ENCODE peak calls at places on chromosomes 3 and 15, in four cellular contexts. One of them, this sample, is unnamed.

GRCh38 chr15:71708052-71708432 is 102.3 kb upstream of the NR2E3 start:
- DNase-seq in astrocyte: no peak
- DNase-seq in cardiac fibroblast: no peak
- DNase-seq in fibroblast of pulmonary artery: no peak
- DNase-seq in this sample: no peak

GRCh38 chr15:92650256-92650655 is 5.3 kb downstream of the FAM174B start:
- DNase-seq in astrocyte: peak; percentile 59
- DNase-seq in cardiac fibroblast: peak; percentile 52
- DNase-seq in fibroblast of pulmonary artery: peak; percentile 29
- DNase-seq in this sample: peak; percentile 9

GRCh38 chr3:189590223-189590622 is 41.0 kb upstream of the TP63 start:
- DNase-seq in astrocyte: no peak
- DNase-seq in cardiac fibroblast: no peak
- DNase-seq in fibroblast of pulmonary artery: no peak
- DNase-seq in this sample: no peak

GRCh38 chr3:11591401-11592266 is 52.1 kb downstream of the VGLL4 start:
- DNase-seq in astrocyte: peak; percentile 93
- DNase-seq in cardiac fibroblast: peak; percentile 93
- DNase-seq in fibroblast of pulmonary artery: peak; percentile 94
- DNase-seq in this sample: peak; percentile 81

GRCh38 chr15:85388506-85388905 is 8.1 kb downstream of the AKAP13 start:
- DNase-seq in astrocyte: no peak
- DNase-seq in cardiac fibroblast: no peak
- DNase-seq in fibroblast of pulmonary artery: no peak
- DNase-seq in this sample: peak; percentile 67

GRCh38 chr15:35936284-35936683 is 390.3 kb upstream of the DPH6 start:
- DNase-seq in astrocyte: no peak
- DNase-seq in cardiac fibroblast: no peak
- DNase-seq in fibroblast of pulmonary artery: no peak
- DNase-seq in this sample: no peak

GRCh38 chr3:179694731-179695130 is 41.9 kb downstream of the USP13 start:
- DNase-seq in astrocyte: no peak
- DNase-seq in cardiac fibroblast: no peak
- DNase-seq in fibroblast of pulmonary artery: no peak
- DNase-seq in this sample: no peak

GRCh38 chr15:73305331-73306211 is 63.2 kb downstream of the HCN4 start:
- DNase-seq in astrocyte: peak; percentile 46
- DNase-seq in cardiac fibroblast: peak; percentile 84
- DNase-seq in fibroblast of pulmonary artery: peak; percentile 82
- DNase-seq in this sample: peak; percentile 64

GRCh38 chr15:62928242-62928995 is 114.1 kb upstream of the TPM1 start:
- DNase-seq in astrocyte: peak; percentile 100
- DNase-seq in cardiac fibroblast: peak; percentile 93
- DNase-seq in fibroblast of pulmonary artery: peak; percentile 93
- DNase-seq in this sample: peak; percentile 98
- TF ChIP-seq CTCF in astrocyte: peak; percentile 54
- TF ChIP-seq CTCF in cardiac fibroblast: peak; percentile 24
- TF ChIP-seq CTCF in fibroblast of pulmonary artery: peak; percentile 34
- TF ChIP-seq CTCF in this sample: peak; percentile 47

DNA sequence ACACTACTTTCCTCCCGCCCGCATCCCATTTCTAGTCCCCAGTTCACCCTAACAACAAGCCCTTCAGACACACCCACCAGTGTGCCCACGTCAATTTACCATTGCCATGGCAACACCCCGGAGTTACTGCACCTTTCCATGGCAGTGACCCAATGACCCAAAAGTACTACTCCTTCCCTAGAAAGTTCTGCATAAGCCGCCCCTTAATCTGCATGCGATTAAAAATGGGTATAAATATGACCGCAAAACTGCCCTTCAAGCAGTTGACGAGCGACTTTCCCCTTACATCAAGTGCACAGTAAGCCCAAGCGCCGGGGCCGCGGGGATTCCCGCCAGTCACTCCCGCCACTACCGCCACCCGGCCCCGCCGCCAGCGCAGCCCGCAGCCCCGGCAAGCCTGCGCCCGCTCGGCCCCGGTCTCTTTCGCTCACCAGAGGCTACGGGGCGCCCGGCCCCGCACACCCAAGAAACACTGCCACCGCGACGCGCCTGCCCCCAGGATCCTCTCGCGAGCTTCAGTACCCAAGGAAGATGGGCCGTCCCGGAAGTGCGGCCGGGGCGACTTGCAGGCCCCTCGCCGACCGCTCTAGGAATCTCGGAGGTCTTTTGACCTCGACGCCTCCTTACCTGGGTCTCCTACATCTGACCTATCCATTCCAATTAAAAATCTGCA is 27.2 kb upstream of the ZNF502 start:
- DNase-seq in astrocyte: peak; percentile 87
- DNase-seq in cardiac fibroblast: peak; percentile 91
- DNase-seq in fibroblast of pulmonary artery: peak; percentile 89
- DNase-seq in this sample: peak; percentile 85
- H3K4me3 ChIP-seq in astrocyte: peak overlapping the region; percentile 59
- H3K4me3 ChIP-seq in cardiac fibroblast: peak overlapping the region; percentile 63
- H3K4me3 ChIP-seq in fibroblast of pulmonary artery: peak overlapping the region; percentile 68
- H3K4me3 ChIP-seq in this sample: peak overlapping the region; percentile 70

GRCh38 chr3:9109570-9109914 is 139.9 kb downstream of the SRGAP3 start:
- DNase-seq in astrocyte: no peak
- DNase-seq in cardiac fibroblast: no peak
- DNase-seq in fibroblast of pulmonary artery: no peak
- DNase-seq in this sample: no peak

GRCh38 chr3:9113040-9113439 is 136.4 kb downstream of the SRGAP3 start:
- DNase-seq in astrocyte: no peak
- DNase-seq in cardiac fibroblast: no peak
- DNase-seq in fibroblast of pulmonary artery: no peak
- DNase-seq in this sample: no peak

GRCh38 chr3:9110316-9110715 is 139.1 kb downstream of the SRGAP3 start:
- DNase-seq in astrocyte: no peak
- DNase-seq in cardiac fibroblast: no peak
- DNase-seq in fibroblast of pulmonary artery: no peak
- DNase-seq in this sample: no peak

GRCh38 chr3:9110802-9111201 is 138.6 kb downstream of the SRGAP3 start:
- DNase-seq in astrocyte: no peak
- DNase-seq in cardiac fibroblast: no peak
- DNase-seq in fibroblast of pulmonary artery: peak; percentile 3
- DNase-seq in this sample: peak; percentile 11

GRCh38 chr3:9111349-9112265 is 137.8 kb downstream of the SRGAP3 start:
- DNase-seq in astrocyte: peak; percentile 24
- DNase-seq in cardiac fibroblast: peak; percentile 26
- DNase-seq in fibroblast of pulmonary artery: no peak
- DNase-seq in this sample: peak; percentile 78
- TF ChIP-seq CTCF in astrocyte: no peak
- TF ChIP-seq CTCF in cardiac fibroblast: no peak
- TF ChIP-seq CTCF in fibroblast of pulmonary artery: no peak
- TF ChIP-seq CTCF in this sample: peak; percentile 74

DNA sequence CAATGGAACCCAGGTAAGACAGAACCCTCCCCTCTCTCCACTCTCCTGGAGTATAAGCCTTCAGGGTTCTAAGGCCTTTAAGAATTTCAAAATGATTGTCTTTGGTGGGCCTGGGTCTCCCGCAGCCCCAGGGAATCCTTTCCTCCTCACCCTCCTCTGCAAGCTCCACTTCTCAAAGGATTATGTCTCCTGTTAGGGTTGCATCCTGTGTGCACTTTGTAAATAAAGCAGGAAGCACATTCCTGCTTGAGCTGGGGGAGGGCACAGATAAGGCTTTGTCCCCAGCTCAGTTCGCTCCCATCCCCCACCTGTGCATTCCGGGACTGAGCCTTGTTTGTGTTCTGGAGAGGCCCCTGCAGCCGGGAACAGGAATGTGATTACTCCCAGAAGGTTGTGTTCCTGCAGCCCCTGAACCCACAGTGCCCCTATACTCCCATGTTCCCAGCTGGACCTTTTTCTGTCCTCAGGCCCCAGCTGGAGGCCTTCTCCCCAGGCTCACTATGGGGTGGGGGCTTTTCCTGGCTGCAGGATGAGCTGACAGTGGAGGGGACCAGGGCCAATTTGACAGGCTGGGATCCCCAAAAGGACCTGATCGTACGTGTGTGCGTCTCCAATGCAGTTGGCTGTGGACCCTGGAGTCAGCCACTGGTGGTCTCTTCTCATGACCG is 9.5 kb downstream of the TYRO3 start:
- DNase-seq in astrocyte: no peak
- DNase-seq in cardiac fibroblast: peak; percentile 90
- DNase-seq in fibroblast of pulmonary artery: peak; percentile 89
- DNase-seq in this sample: no peak
- H3K4me3 ChIP-seq in astrocyte: no peak overlapping the region
- H3K4me3 ChIP-seq in cardiac fibroblast: no peak overlapping the region
- H3K4me3 ChIP-seq in fibroblast of pulmonary artery: no peak overlapping the region
- H3K4me3 ChIP-seq in this sample: no peak overlapping the region

GRCh38 chr15:61364871-61365270 is 135.8 kb upstream of the RORA start:
- DNase-seq in astrocyte: no peak
- DNase-seq in cardiac fibroblast: no peak
- DNase-seq in fibroblast of pulmonary artery: no peak
- DNase-seq in this sample: no peak

DNA sequence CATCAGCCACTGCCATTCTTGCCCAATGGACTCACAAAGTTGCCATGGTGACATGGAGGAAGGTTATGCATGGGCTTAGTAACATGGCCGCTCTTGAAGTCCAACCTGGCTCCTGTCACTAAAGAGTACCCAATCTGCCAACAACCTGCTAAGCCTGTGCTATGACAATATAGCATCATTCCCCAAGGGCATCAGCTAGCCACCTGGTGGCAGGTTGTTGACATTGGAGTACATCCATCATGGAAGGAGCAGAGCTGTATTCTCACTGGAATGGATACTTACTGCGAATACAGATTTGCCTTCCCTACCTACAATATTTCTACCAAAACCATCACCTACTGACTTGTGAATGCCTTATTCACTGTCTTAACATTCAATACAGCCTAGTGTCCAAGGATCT is 138.9 kb upstream of the RORA start:
- DNase-seq in astrocyte: no peak
- DNase-seq in cardiac fibroblast: no peak
- DNase-seq in fibroblast of pulmonary artery: no peak
- DNase-seq in this sample: no peak
- TF ChIP-seq CTCF in astrocyte: no peak
- TF ChIP-seq CTCF in cardiac fibroblast: no peak
- TF ChIP-seq CTCF in fibroblast of pulmonary artery: no peak
- TF ChIP-seq CTCF in this sample: no peak

GRCh38 chr3:16060358-16060852 is 114.1 kb upstream of the GALNT15 start:
- DNase-seq in astrocyte: peak; percentile 100
- DNase-seq in cardiac fibroblast: peak; percentile 99
- DNase-seq in fibroblast of pulmonary artery: peak; percentile 100
- DNase-seq in this sample: peak; percentile 100

GRCh38 chr3:16060945-16061344 is 113.5 kb upstream of the GALNT15 start:
- DNase-seq in astrocyte: peak; percentile 93
- DNase-seq in cardiac fibroblast: peak; percentile 91
- DNase-seq in fibroblast of pulmonary artery: peak; percentile 90
- DNase-seq in this sample: peak; percentile 95

GRCh38 chr3:16059081-16059537 is 115.4 kb upstream of the GALNT15 start:
- DNase-seq in astrocyte: peak; percentile 30
- DNase-seq in cardiac fibroblast: peak; percentile 33
- DNase-seq in fibroblast of pulmonary artery: no peak
- DNase-seq in this sample: peak; percentile 47

GRCh38 chr3:16058511-16058910 is 116.0 kb upstream of the GALNT15 start:
- DNase-seq in astrocyte: no peak
- DNase-seq in cardiac fibroblast: no peak
- DNase-seq in fibroblast of pulmonary artery: no peak
- DNase-seq in this sample: peak; percentile 65

GRCh38 chr3:16059700-16060357 is 114.7 kb upstream of the GALNT15 start:
- DNase-seq in astrocyte: no peak
- DNase-seq in cardiac fibroblast: no peak
- DNase-seq in fibroblast of pulmonary artery: no peak
- DNase-seq in this sample: no peak
- H3K4me3 ChIP-seq in astrocyte: no peak overlapping the region
- H3K4me3 ChIP-seq in cardiac fibroblast: no peak overlapping the region
- H3K4me3 ChIP-seq in fibroblast of pulmonary artery: no peak overlapping the region
- H3K4me3 ChIP-seq in this sample: no peak overlapping the region

GRCh38 chr15:89356634-89357298 is 22.1 kb upstream of the POLG start:
- DNase-seq in astrocyte: no peak
- DNase-seq in cardiac fibroblast: no peak
- DNase-seq in fibroblast of pulmonary artery: no peak
- DNase-seq in this sample: no peak
- TF ChIP-seq CTCF in astrocyte: peak; percentile 49
- TF ChIP-seq CTCF in cardiac fibroblast: no peak
- TF ChIP-seq CTCF in fibroblast of pulmonary artery: peak; percentile 49
- TF ChIP-seq CTCF in this sample: peak; percentile 39

GRCh38 chr3:15783361-15783969 is 14.3 kb downstream of the ANKRD28 start:
- DNase-seq in astrocyte: peak; percentile 91
- DNase-seq in cardiac fibroblast: peak; percentile 79
- DNase-seq in fibroblast of pulmonary artery: peak; percentile 83
- DNase-seq in this sample: peak; percentile 88

GRCh38 chr3:15779111-15779510 is 18.7 kb downstream of the ANKRD28 start:
- DNase-seq in astrocyte: no peak
- DNase-seq in cardiac fibroblast: no peak
- DNase-seq in fibroblast of pulmonary artery: no peak
- DNase-seq in this sample: no peak

GRCh38 chr3:15781637-15782402 is 16.0 kb downstream of the ANKRD28 start:
- DNase-seq in astrocyte: peak; percentile 54
- DNase-seq in cardiac fibroblast: no peak
- DNase-seq in fibroblast of pulmonary artery: no peak
- DNase-seq in this sample: no peak

GRCh38 chr3:15781131-15781530 is 16.6 kb downstream of the ANKRD28 start:
- DNase-seq in astrocyte: no peak
- DNase-seq in cardiac fibroblast: no peak
- DNase-seq in fibroblast of pulmonary artery: no peak
- DNase-seq in this sample: no peak

GRCh38 chr3:15782429-15782828 is 15.3 kb downstream of the ANKRD28 start:
- DNase-seq in astrocyte: no peak
- DNase-seq in cardiac fibroblast: no peak
- DNase-seq in fibroblast of pulmonary artery: no peak
- DNase-seq in this sample: no peak
- H3K4me3 ChIP-seq in astrocyte: no peak overlapping the region
- H3K4me3 ChIP-seq in cardiac fibroblast: no peak overlapping the region
- H3K4me3 ChIP-seq in fibroblast of pulmonary artery: no peak overlapping the region
- H3K4me3 ChIP-seq in this sample: peak overlapping the region; percentile 2

DNA sequence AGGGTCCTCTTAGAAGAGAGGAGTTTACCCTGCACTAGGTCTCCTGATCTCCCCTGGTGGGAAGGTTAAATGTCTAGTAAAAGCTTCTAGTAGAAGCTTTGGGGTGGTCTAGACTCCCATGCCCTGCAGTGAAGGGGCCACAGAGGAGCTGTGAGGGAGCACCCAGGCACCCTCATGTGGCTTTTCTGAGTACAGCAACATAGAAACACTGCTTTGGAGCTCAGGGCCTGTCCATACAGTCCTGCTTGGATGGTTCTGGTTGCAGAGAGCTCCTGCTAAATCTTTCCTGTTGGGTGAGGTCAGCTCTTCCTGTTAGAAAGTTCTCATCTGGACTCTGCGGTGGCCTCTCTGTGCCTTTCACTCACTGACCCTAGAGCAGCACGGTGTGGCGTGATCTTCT is 47.8 kb downstream of the GPD1L start:
- DNase-seq in astrocyte: no peak
- DNase-seq in cardiac fibroblast: no peak
- DNase-seq in fibroblast of pulmonary artery: no peak
- DNase-seq in this sample: no peak
- TF ChIP-seq CTCF in astrocyte: peak; percentile 9
- TF ChIP-seq CTCF in cardiac fibroblast: peak; percentile 43
- TF ChIP-seq CTCF in fibroblast of pulmonary artery: peak; percentile 29
- TF ChIP-seq CTCF in this sample: peak; percentile 14

This sample was measured in fibroblast of the aortic adventitia.